ENCODE peak calls at places on chromosomes 7 and 10, in seven cellular contexts. V is H4, J is dermis microvascular lymphatic vessel endothelial cell, F is foreskin melanocyte, Y is DMS153, G is A549, R is germinal center. D is an unnamed sample.

GRCh38 chr10:58475322-58476277 is 37.1 kb upstream of the BICC1 start:
- DNase-seq in F (peak; percentile 14), G (no peak), J (peak; percentile 1), Y (no peak), R (no peak), V (peak; percentile 8), D (no peak)

GRCh38 chr7:152313879-152314604 is 121.8 kb downstream of the KMT2C start:
- DNase-seq in G (peak; percentile 88), F (peak; percentile 59), Y (peak; percentile 91), V (peak; percentile 96), J (peak; percentile 94), R (no peak), D (no peak)

GRCh38 chr7:98771519-98772241 is 98.1 kb downstream of the TMEM130 start:
- DNase-seq in V (peak; percentile 69), J (no peak), R (no peak), Y (no peak), G (no peak), F (no peak), D (no peak)

GRCh38 chr7:152479595-152479994 is 43.8 kb upstream of the KMT2C start:
- DNase-seq in J (no peak), Y (no peak), R (no peak), V (no peak), F (no peak), G (no peak), D (no peak)

GRCh38 chr10:116815641-116816415 is 33.5 kb upstream of the ENO4 start:
- DNase-seq in Y (no peak), J (no peak), F (peak; percentile 59), R (no peak), V (no peak), G (no peak), D (no peak)

GRCh38 chr10:114925675-114926204 is 12.3 kb upstream of the TRUB1 start:
- DNase-seq in Y (peak; percentile 3), R (no peak), J (peak; percentile 82), V (peak; percentile 68), G (no peak), F (no peak), D (no peak)

GRCh38 chr7:36360244-36360643 is 29.4 kb upstream of the ANLN start:
- DNase-seq in F (no peak), Y (no peak), R (no peak), J (no peak), G (no peak), V (no peak), D (no peak)

GRCh38 chr10:82358486-82359097 is 483.6 kb downstream of the NRG3 start:
- DNase-seq in V (peak; percentile 56), Y (no peak), R (no peak), F (no peak), G (no peak), J (peak; percentile 19), D (no peak)

GRCh38 chr10:132418520-132419416 is 21.8 kb downstream of the PWWP2B start:
- DNase-seq in G (peak; percentile 71), J (no peak), V (peak; percentile 41), Y (peak; percentile 78), R (no peak), F (peak; percentile 18), D (no peak)

GRCh38 chr10:131805696-131806095 is 95.1 kb upstream of the PPP2R2D start:
- DNase-seq in F (no peak), J (no peak), G (no peak), R (no peak), Y (no peak), V (no peak), D (no peak)

GRCh38 chr10:130358981-130359650 is 222.9 kb downstream of the GLRX3 start:
- DNase-seq in Y (peak; percentile 39), J (no peak), V (no peak), R (no peak), G (no peak), F (no peak), D (no peak)

GRCh38 chr7:127620406-127621233 is 2.7 kb upstream of the PAX4 start:
- DNase-seq in G (peak; percentile 33), Y (no peak), R (no peak), J (no peak), F (no peak), V (no peak), D (no peak)

GRCh38 chr7:144548556-144548955 is 145.1 kb upstream of the NOBOX start:
- DNase-seq in R (no peak), F (no peak), V (no peak), J (no peak), G (no peak), Y (no peak), D (no peak)

GRCh38 chr10:102511562-102512274 is 7.9 kb downstream of the SUFU start:
- DNase-seq in V (no peak), J (no peak), F (no peak), R (peak; percentile 69), G (no peak), Y (no peak), D (no peak)

GRCh38 chr10:127195041-127195506 is 1.3 kb downstream of the INSYN2A start:
- DNase-seq in R (no peak), J (peak; percentile 7), G (peak; percentile 26), Y (no peak), F (no peak), V (no peak), D (no peak)

GRCh38 chr7:94439893-94440381 is 45.2 kb downstream of the COL1A2 start:
- DNase-seq in Y (no peak), G (no peak), F (no peak), R (no peak), J (no peak), V (no peak), D (no peak)

GRCh38 chr7:99389772-99390171 is 15.2 kb downstream of the ARPC1B start:
- DNase-seq in G (no peak), R (no peak), Y (no peak), V (no peak), F (no peak), J (no peak), D (no peak)

GRCh38 chr7:26439502-26440252 is 148.0 kb downstream of the SNX10 start:
- DNase-seq in V (no peak), G (no peak), F (no peak), J (no peak), R (no peak), Y (no peak), D (no peak)

GRCh38 chr7:80428161-80429054 is 83.5 kb downstream of the GNAT3 start:
- DNase-seq in V (peak; percentile 83), G (peak; percentile 79), R (no peak), J (peak; percentile 58), F (peak; percentile 68), Y (peak; percentile 35), D (no peak)

GRCh38 chr7:136014659-136015058 is 37.5 kb upstream of the MTPN start:
- DNase-seq in R (no peak), J (no peak), F (no peak), Y (no peak), V (no peak), G (no peak), D (no peak)

GRCh38 chr7:95470452-95470851 is 15.3 kb upstream of the ASB4 start:
- DNase-seq in V (peak; percentile 71), F (no peak), G (peak; percentile 83), Y (peak; percentile 91), J (peak; percentile 86), R (no peak), D (no peak)

GRCh38 chr7:75885011-75885410 is 6.2 kb downstream of the RHBDD2 start:
- DNase-seq in G (no peak), R (no peak), V (no peak), F (no peak), Y (no peak), J (no peak), D (no peak)

GRCh38 chr10:111762114-111762513 is 421.5 kb downstream of the GPAM start:
- DNase-seq in F (no peak), Y (no peak), V (no peak), G (no peak), J (no peak), R (no peak), D (no peak)

GRCh38 chr7:16982640-16983103 is 100.9 kb upstream of the AGR3 start:
- DNase-seq in Y (peak; percentile 27), V (peak; percentile 93), J (peak; percentile 68), F (peak; percentile 48), R (peak; percentile 29), G (peak; percentile 60), D (peak; percentile 46)

GRCh38 chr10:97422921-97423420 is 3.0 kb upstream of the PGAM1 start:
- DNase-seq in R (no peak), G (no peak), V (no peak), J (peak; percentile 90), F (no peak), Y (no peak), D (no peak)

GRCh38 chr7:80095545-80095944 is 39.1 kb upstream of the GNAI1 start:
- DNase-seq in G (no peak), R (no peak), Y (no peak), V (no peak), F (no peak), J (peak; percentile 39), D (no peak)

GRCh38 chr7:107767391-107767790 is 23.4 kb downstream of the CBLL1 start:
- DNase-seq in F (no peak), J (no peak), Y (no peak), R (no peak), V (no peak), G (no peak), D (no peak)

GRCh38 chr7:42292991-42293521 is 56.0 kb upstream of the GLI3 start:
- DNase-seq in F (peak; percentile 39), V (peak; percentile 69), G (no peak), Y (no peak), R (no peak), J (no peak), D (no peak)

GRCh38 chr10:132934953-132935352 is 7.4 kb downstream of the CFAP46 start:
- DNase-seq in F (no peak), J (no peak), R (no peak), V (no peak), Y (no peak), G (no peak), D (no peak)

GRCh38 chr7:92808006-92808405 is 28.4 kb downstream of the CDK6 start:
- DNase-seq in V (no peak), R (no peak), Y (no peak), F (no peak), J (no peak), G (no peak), D (no peak)

GRCh38 chr10:109920011-109920410 is 3.3 kb downstream of the XPNPEP1 start:
- DNase-seq in R (no peak), G (no peak), V (no peak), Y (no peak), F (no peak), J (no peak), D (no peak)

GRCh38 chr10:70537398-70538194 is 59.0 kb downstream of the PALD1 start:
- DNase-seq in J (peak; percentile 32), G (peak; percentile 19), Y (no peak), F (no peak), R (peak; percentile 25), V (no peak), D (no peak)

GRCh38 chr7:112271162-112271561 is 64.7 kb downstream of the ZNF277 start:
- DNase-seq in F (no peak), V (no peak), Y (peak; percentile 77), R (no peak), G (no peak), J (no peak), D (no peak)

D was measured in stimulated activated naive CD4-positive, alpha-beta T cell.